ENCODE peak calls at places on chromosomes 6 and 20, in nine cellular contexts. I is AG09319, V is GDM1, R is Daoy, D is occipital lobe, B is choroid plexus epithelial cell, K is brain microvascular endothelial cell, P is DMS153, Q is amniotic stem cell. T is an unnamed sample.

GRCh38 chr6:72411872-72412708 is 209.8 kb upstream of the KCNQ5 start:
- DNase-seq in B (peak; percentile 87), I (peak; percentile 61), D (peak; percentile 75), Q (peak; percentile 21), V (peak; percentile 54), K (peak; percentile 74), R (peak; percentile 79), P (peak; percentile 70), T (peak; percentile 81)

GRCh38 chr20:64223526-64224067 is 32.0 kb upstream of the PCMTD2 start:
- DNase-seq in Q (no peak), V (no peak), K (no peak), D (no peak), P (no peak), R (peak; percentile 42), I (no peak), B (peak; percentile 50), T (no peak)

GRCh38 chr6:26553739-26554668 is 15.8 kb downstream of the HMGN4 start:
- DNase-seq in I (peak; percentile 79), Q (peak; percentile 81), P (peak; percentile 76), K (peak; percentile 93), D (peak; percentile 51), V (peak; percentile 66), B (peak; percentile 96), R (peak; percentile 88), T (peak; percentile 86)

GRCh38 chr20:52410182-52410647 is 218.6 kb upstream of the ZFP64 start:
- DNase-seq in V (no peak), B (peak; percentile 79), P (no peak), K (no peak), D (no peak), I (peak; percentile 22), Q (no peak), R (peak; percentile 46), T (no peak)

GRCh38 chr20:33674294-33675126 is at the start of gene NECAB3:
- DNase-seq in P (peak; percentile 52), K (peak; percentile 60), B (peak; percentile 71), R (peak; percentile 83), V (peak; percentile 54), I (no peak), Q (peak; percentile 30), D (peak; percentile 43), T (peak; percentile 34)

GRCh38 chr20:10540636-10541493 is 105.8 kb downstream of the SLX4IP start:
- DNase-seq in P (no peak), V (no peak), D (no peak), K (peak; percentile 89), I (no peak), Q (peak; percentile 53), B (peak; percentile 95), R (peak; percentile 85), T (peak; percentile 22)

GRCh38 chr6:5499644-5500306 is 238.5 kb downstream of the FARS2 start:
- DNase-seq in K (peak; percentile 17), R (peak; percentile 33), D (no peak), V (no peak), I (no peak), P (no peak), Q (no peak), B (no peak), T (no peak)

GRCh38 chr6:1667012-1667804 is 57.5 kb downstream of the FOXC1 start:
- DNase-seq in K (no peak), B (peak; percentile 8), R (peak; percentile 27), D (no peak), Q (peak; percentile 44), V (no peak), P (no peak), I (peak; percentile 95), T (no peak)

GRCh38 chr6:162229093-162229492 is 498.5 kb downstream of the PRKN start:
- DNase-seq in P (no peak), B (no peak), K (no peak), I (no peak), D (no peak), V (no peak), Q (no peak), R (no peak), T (no peak)

GRCh38 chr6:1535295-1535694 is 74.4 kb upstream of the FOXC1 start:
- DNase-seq in K (peak; percentile 2), Q (no peak), R (peak; percentile 53), D (no peak), V (no peak), P (no peak), B (no peak), I (no peak), T (no peak)

GRCh38 chr20:53146201-53146891 is 174.2 kb downstream of the TSHZ2 start:
- DNase-seq in Q (no peak), I (no peak), R (peak; percentile 45), B (no peak), D (no peak), P (no peak), K (no peak), V (no peak), T (no peak)

GRCh38 chr6:146984251-146984924 is 219.8 kb upstream of the STXBP5 start:
- DNase-seq in B (peak; percentile 68), R (no peak), D (no peak), Q (no peak), K (no peak), P (no peak), I (no peak), V (no peak), T (no peak)

GRCh38 chr20:2558581-2559301 is 22.4 kb downstream of the TMC2 start:
- DNase-seq in Q (no peak), R (peak; percentile 63), V (no peak), K (no peak), B (peak; percentile 5), P (no peak), D (no peak), I (no peak), T (no peak)

GRCh38 chr20:18056174-18057105 is 1.3 kb downstream of the OVOL2 start:
- DNase-seq in P (peak; percentile 17), I (no peak), V (no peak), Q (no peak), B (peak; percentile 12), R (peak; percentile 22), K (no peak), D (no peak), T (no peak)

GRCh38 chr6:168221497-168222079 is 98.0 kb downstream of the DACT2 start:
- DNase-seq in P (no peak), D (no peak), Q (no peak), I (no peak), B (no peak), K (no peak), V (no peak), R (no peak), T (no peak)

GRCh38 chr6:112349915-112350314 is 2.8 kb downstream of the RFPL4B start:
- DNase-seq in D (no peak), V (no peak), R (no peak), I (no peak), K (no peak), Q (no peak), B (no peak), P (no peak), T (no peak)

GRCh38 chr6:168193816-168194701 is 115.0 kb upstream of the FRMD1 start:
- DNase-seq in P (peak; percentile 42), D (no peak), R (peak; percentile 44), Q (no peak), B (no peak), I (no peak), K (no peak), V (no peak), T (no peak)

GRCh38 chr6:47134476-47135189 is 92.5 kb upstream of the ADGRF1 start:
- DNase-seq in B (peak; percentile 97), K (peak; percentile 92), P (peak; percentile 92), I (peak; percentile 84), D (no peak), Q (peak; percentile 73), R (peak; percentile 93), V (no peak), T (peak; percentile 75)

GRCh38 chr6:101163611-101164010 is 229.9 kb upstream of the GRIK2 start:
- DNase-seq in V (no peak), Q (no peak), R (no peak), K (no peak), P (no peak), B (no peak), D (no peak), I (no peak), T (no peak)

GRCh38 chr20:48321271-48321670 is 506.5 kb downstream of the PREX1 start:
- DNase-seq in B (no peak), I (no peak), R (no peak), V (no peak), D (no peak), K (no peak), Q (no peak), P (no peak), T (no peak)

GRCh38 chr6:90005048-90005827 is 111.0 kb downstream of the GJA10 start:
- DNase-seq in V (no peak), B (no peak), Q (no peak), P (no peak), D (no peak), I (no peak), R (no peak), K (no peak), T (no peak)

GRCh38 chr6:107246249-107246971 is 131.1 kb upstream of the BEND3 start:
- DNase-seq in R (no peak), V (no peak), K (no peak), Q (no peak), D (no peak), P (no peak), I (no peak), B (no peak), T (no peak)

GRCh38 chr6:108791700-108792099 is 56.5 kb upstream of the ARMC2 start:
- DNase-seq in R (no peak), D (no peak), Q (no peak), K (no peak), I (no peak), P (no peak), B (no peak), V (no peak), T (no peak)

GRCh38 chr6:2124260-2124709 is 121.1 kb downstream of the GMDS start:
- DNase-seq in D (no peak), R (peak; percentile 50), P (no peak), B (peak; percentile 68), Q (no peak), V (no peak), I (no peak), K (no peak), T (no peak)

GRCh38 chr20:17590245-17590644 is 20.4 kb downstream of the DSTN start:
- DNase-seq in D (no peak), I (no peak), Q (no peak), K (no peak), V (no peak), B (peak; percentile 32), P (no peak), R (no peak), T (no peak)

GRCh38 chr6:137165375-137166246 is 7.8 kb downstream of the IL22RA2 start:
- DNase-seq in D (no peak), R (peak; percentile 41), I (no peak), P (no peak), Q (no peak), B (peak; percentile 33), V (peak; percentile 30), K (no peak), T (peak; percentile 36)

GRCh38 chr6:46592046-46592445 is 60.6 kb downstream of the CYP39A1 start:
- DNase-seq in I (no peak), R (no peak), B (no peak), K (no peak), Q (no peak), P (no peak), V (no peak), D (no peak), T (no peak)

GRCh38 chr6:126015869-126016268 is 29.5 kb downstream of the TRMT11 start:
- DNase-seq in D (no peak), K (peak; percentile 59), V (no peak), P (no peak), Q (no peak), I (no peak), B (peak; percentile 33), R (no peak), T (no peak)

GRCh38 chr6:3455121-3455489 is 1.7 kb downstream of the SLC22A23 start:
- DNase-seq in P (no peak), D (peak; percentile 44), R (no peak), V (no peak), I (no peak), K (no peak), Q (no peak), B (no peak), T (no peak)

GRCh38 chr20:50744143-50744792 is 12.9 kb downstream of the PARD6B start:
- DNase-seq in B (peak; percentile 94), K (peak; percentile 84), Q (peak; percentile 77), I (peak; percentile 80), D (no peak), V (no peak), R (peak; percentile 90), P (no peak), T (no peak)

GRCh38 chr6:152130441-152130840 is 323.0 kb downstream of the ESR1 start:
- DNase-seq in Q (no peak), V (no peak), D (no peak), K (no peak), P (no peak), I (no peak), R (no peak), B (no peak), T (no peak)

T was measured in AML-193.